ENCODE peak calls at places on chromosomes 12 and 14, in five cellular contexts. B is WERI-Rb-1; W is nephron progenitor cell; K is CD4-positive, alpha-beta T cell; X is CD8-positive, alpha-beta T cell. P is an unnamed sample.

GRCh38 chr12:106309671-106310313 is 7.3 kb downstream of the TCP11L2 start:
- DNase-seq in B (no peak), W (no peak), K (no peak), X (no peak), P (peak; percentile 75)

GRCh38 chr14:54772451-54772881 is 130.2 kb downstream of the GCH1 start:
- DNase-seq in B (no peak), W (no peak), K (no peak), X (no peak), P (peak; percentile 73)

GRCh38 chr14:80507292-80507869 is 296.1 kb upstream of the DIO2 start:
- DNase-seq in B (no peak), W (no peak), K (no peak), X (no peak), P (no peak)

GRCh38 chr14:64943981-64944520 is 1.5 kb upstream of the GPX2 start:
- DNase-seq in B (no peak), W (no peak), K (no peak), X (no peak), P (no peak)

GRCh38 chr12:92134638-92135274 is 10.9 kb downstream of the BTG1 start:
- DNase-seq in B (no peak), W (no peak), K (no peak), X (no peak), P (peak; percentile 85)

GRCh38 chr12:26239508-26240328 is 44.3 kb downstream of the SSPN start:
- DNase-seq in B (no peak), W (no peak), K (no peak), X (no peak), P (peak; percentile 96)

GRCh38 chr14:68884031-68885030 is 91.5 kb upstream of the ZFP36L1 start:
- DNase-seq in B (no peak), W (no peak), K (no peak), X (no peak), P (peak; percentile 99)

GRCh38 chr14:73295198-73295796 is 58.0 kb downstream of the PAPLN start:
- DNase-seq in B (no peak), W (no peak), K (no peak), X (no peak), P (peak; percentile 72)

GRCh38 chr14:100067481-100067880 is 2.3 kb downstream of the EVL start:
- DNase-seq in B (no peak), W (no peak), K (no peak), X (no peak), P (no peak)

GRCh38 chr12:124551268-124552144 is 15.9 kb downstream of the NCOR2 start:
- DNase-seq in B (peak; percentile 65), W (peak; percentile 74), K (no peak), X (no peak), P (no peak)

GRCh38 chr14:22520786-22521185 is 68.2 kb downstream of the DAD1 start:
- DNase-seq in B (no peak), W (no peak), K (no peak), X (no peak), P (no peak)

GRCh38 chr12:102474438-102475064 is 5.8 kb downstream of the IGF1 start:
- DNase-seq in B (no peak), W (no peak), K (no peak), X (no peak), P (peak; percentile 26)

GRCh38 chr12:77782034-77782433 is 48.7 kb upstream of the NAV3 start:
- DNase-seq in B (no peak), W (no peak), K (no peak), X (no peak), P (no peak)

GRCh38 chr12:72289633-72290032 is 17.5 kb downstream of the TRHDE start:
- DNase-seq in B (no peak), W (no peak), K (no peak), X (no peak), P (peak; percentile 24)

GRCh38 chr12:70748809-70749208 is 111.6 kb upstream of the PTPRB start:
- DNase-seq in B (no peak), W (no peak), K (no peak), X (no peak), P (no peak)

GRCh38 chr12:77995436-77996167 is 164.9 kb downstream of the NAV3 start:
- DNase-seq in B (no peak), W (no peak), K (no peak), X (no peak), P (peak; percentile 90)

GRCh38 chr14:83172363-83172762 is 1638.7 kb upstream of the SEL1L start:
- DNase-seq in B (no peak), W (no peak), K (no peak), X (no peak), P (peak; percentile 3)

GRCh38 chr14:47619397-47619796 is 56.0 kb downstream of the MDGA2 start:
- DNase-seq in B (no peak), W (no peak), K (no peak), X (no peak), P (no peak)

GRCh38 chr12:21476949-21477348 is 24.5 kb downstream of the RECQL start:
- DNase-seq in B (no peak), W (no peak), K (no peak), X (no peak), P (peak; percentile 84)

GRCh38 chr12:50283230-50283923 is at the start of gene LIMA1:
- DNase-seq in B (peak; percentile 91), W (peak; percentile 90), K (peak; percentile 92), X (peak; percentile 93), P (peak; percentile 94)

GRCh38 chr12:95600567-95600966 is 49.3 kb upstream of the USP44 start:
- DNase-seq in B (peak; percentile 43), W (no peak), K (no peak), X (no peak), P (no peak)

GRCh38 chr14:100906420-100906819 is 2.9 kb upstream of the RTL1 start:
- DNase-seq in B (no peak), W (peak; percentile 43), K (no peak), X (no peak), P (no peak)

GRCh38 chr12:110741795-110742717 is 635 bp downstream of the PPP1CC start:
- DNase-seq in B (peak; percentile 44), W (no peak), K (no peak), X (no peak), P (peak; percentile 70)

GRCh38 chr12:28032811-28033537 is 60.4 kb upstream of the PTHLH start:
- DNase-seq in B (no peak), W (no peak), K (no peak), X (no peak), P (peak; percentile 71)

GRCh38 chr12:54680374-54680773 is 32.2 kb upstream of the DCD start:
- DNase-seq in B (peak; percentile 42), W (peak; percentile 25), K (no peak), X (no peak), P (peak; percentile 17)

GRCh38 chr14:101120636-101121398 is 217.3 kb upstream of the RTL1 start:
- DNase-seq in B (no peak), W (no peak), K (no peak), X (no peak), P (no peak)

GRCh38 chr12:48125985-48126384 is 6.8 kb downstream of the PFKM start:
- DNase-seq in B (no peak), W (no peak), K (no peak), X (no peak), P (no peak)

GRCh38 chr14:100375273-100375962 is 52.3 kb downstream of the SLC25A47 start:
- DNase-seq in B (no peak), W (peak; percentile 36), K (no peak), X (peak; percentile 52), P (peak; percentile 96)

GRCh38 chr12:128702344-128702743 is 121.4 kb downstream of the SLC15A4 start:
- DNase-seq in B (no peak), W (no peak), K (no peak), X (no peak), P (no peak)

GRCh38 chr12:81468206-81468605 is 290.9 kb downstream of the PPFIA2 start:
- DNase-seq in B (no peak), W (no peak), K (no peak), X (no peak), P (peak; percentile 79)

GRCh38 chr14:59133202-59133601 is 55.3 kb upstream of the DAAM1 start:
- DNase-seq in B (no peak), W (no peak), K (no peak), X (no peak), P (peak; percentile 9)

P was measured in GM23248.